ENCODE peak calls at places on chromosomes 11 and 22, in four cellular contexts. M is left cardiac atrium, X is retina, W is colonic mucosa. E is an unnamed sample.

GRCh38 chr11:64357904-64358535 is 942 bp upstream of the RPS6KA4 start:
- DNase-seq in W (peak), M (no peak), X (no peak), E (no peak)

GRCh38 chr22:49513358-49513851 is 314.3 kb downstream of the BRD1 start:
- DNase-seq in M (no peak), W (no peak), X (no peak), E (no peak)

GRCh38 chr11:65787649-65788622 is 1.1 kb downstream of the OVOL1 start:
- DNase-seq in X (peak), W (peak), M (no peak), E (no peak)

GRCh38 chr11:29963068-29963467 is 53.8 kb downstream of the KCNA4 start:
- DNase-seq in X (no peak), W (no peak), M (no peak), E (no peak)

GRCh38 chr11:73167555-73167954 is 25.4 kb upstream of the FCHSD2 start:
- DNase-seq in X (no peak), M (no peak), W (no peak), E (no peak)

GRCh38 chr11:34633990-34634725 is 13.3 kb downstream of the EHF start:
- DNase-seq in X (no peak), M (no peak), W (no peak), E (no peak)

GRCh38 chr22:30747493-30747892 is 52.8 kb downstream of the OSBP2 start:
- DNase-seq in M (no peak), X (no peak), W (peak), E (no peak)

GRCh38 chr11:86746509-86746908 is 53.8 kb upstream of the PRSS23 start:
- DNase-seq in M (no peak), X (no peak), W (no peak), E (no peak)

GRCh38 chr22:35425971-35426800 is 26.2 kb downstream of the MCM5 start:
- DNase-seq in M (no peak), X (no peak), W (no peak), E (no peak)

GRCh38 chr11:102712140-102712539 is 6.6 kb upstream of the MMP27 start:
- DNase-seq in X (no peak), M (no peak), W (no peak), E (no peak)

GRCh38 chr11:77109236-77110019 is 6.8 kb downstream of the OMP start:
- DNase-seq in X (no peak), M (no peak), W (no peak), E (no peak)

GRCh38 chr11:118046051-118046963 is 30.6 kb upstream of the TMPRSS4 start:
- DNase-seq in M (no peak), X (no peak), W (no peak), E (no peak)

GRCh38 chr11:113286509-113287497 is 27.6 kb upstream of the TTC12 start:
- DNase-seq in W (no peak), X (no peak), M (no peak), E (no peak)

GRCh38 chr22:37154925-37155712 is 5.4 kb upstream of the IL2RB start:
- DNase-seq in X (no peak), M (no peak), W (no peak), E (no peak)

GRCh38 chr11:122189259-122189658 is 73.2 kb upstream of the BLID start:
- DNase-seq in X (no peak), W (no peak), M (no peak), E (no peak)

GRCh38 chr22:42300286-42301071 is 30.0 kb upstream of the TCF20 start:
- DNase-seq in X (no peak), M (no peak), W (no peak), E (no peak)

GRCh38 chr22:20430641-20431519 is 6.7 kb downstream of the SCARF2 start:
- DNase-seq in M (peak), X (peak), W (peak), E (peak)

GRCh38 chr11:118789501-118790356 is 1.2 kb downstream of the DDX6 start:
- DNase-seq in M (no peak), W (peak), X (no peak), E (no peak)

GRCh38 chr11:56234155-56234554 is at the start of gene OR5T2:
- DNase-seq in M (no peak), X (no peak), W (no peak), E (no peak)